ENCODE peak calls at places on chromosomes 3 and 15, in four cellular contexts. One of them, this sample, is unnamed.

GRCh38 chr3:189308594-189308993 is 136.8 kb downstream of the TPRG1 start:
- DNase-seq in BJ: no peak
- DNase-seq in stimulated activated CD4-positive, alpha-beta T cell treated with anti-CD3 and anti-CD28 coated beads, Interleukin-12 subunit alpha, Interleukin-12 subunit beta, amount 100 ng/mL, for 4 hours: no peak
- DNase-seq in endothelial cell of umbilical vein: no peak
- DNase-seq in this sample: no peak

GRCh38 chr3:148789156-148789555 is 38.5 kb upstream of the CPB1 start:
- DNase-seq in BJ: no peak
- DNase-seq in stimulated activated CD4-positive, alpha-beta T cell treated with anti-CD3 and anti-CD28 coated beads, Interleukin-12 subunit alpha, Interleukin-12 subunit beta, amount 100 ng/mL, for 4 hours: no peak
- DNase-seq in endothelial cell of umbilical vein: no peak
- DNase-seq in this sample: no peak

GRCh38 chr15:73740152-73741048 is 12.8 kb downstream of the INSYN1 start:
- DNase-seq in BJ: no peak
- DNase-seq in stimulated activated CD4-positive, alpha-beta T cell treated with anti-CD3 and anti-CD28 coated beads, Interleukin-12 subunit alpha, Interleukin-12 subunit beta, amount 100 ng/mL, for 4 hours: no peak
- DNase-seq in endothelial cell of umbilical vein: no peak
- DNase-seq in this sample: no peak

GRCh38 chr15:90035095-90035834 is 34.1 kb downstream of the ZNF710 start:
- DNase-seq in BJ: no peak
- DNase-seq in stimulated activated CD4-positive, alpha-beta T cell treated with anti-CD3 and anti-CD28 coated beads, Interleukin-12 subunit alpha, Interleukin-12 subunit beta, amount 100 ng/mL, for 4 hours: no peak
- DNase-seq in endothelial cell of umbilical vein: peak; percentile 66
- DNase-seq in this sample: no peak

GRCh38 chr15:48010321-48010720 is 110.5 kb upstream of the SLC24A5 start:
- DNase-seq in BJ: no peak
- DNase-seq in stimulated activated CD4-positive, alpha-beta T cell treated with anti-CD3 and anti-CD28 coated beads, Interleukin-12 subunit alpha, Interleukin-12 subunit beta, amount 100 ng/mL, for 4 hours: no peak
- DNase-seq in endothelial cell of umbilical vein: no peak
- DNase-seq in this sample: no peak

GRCh38 chr3:50708620-50709019 is 33.9 kb downstream of the DOCK3 start:
- DNase-seq in BJ: no peak
- DNase-seq in stimulated activated CD4-positive, alpha-beta T cell treated with anti-CD3 and anti-CD28 coated beads, Interleukin-12 subunit alpha, Interleukin-12 subunit beta, amount 100 ng/mL, for 4 hours: no peak
- DNase-seq in endothelial cell of umbilical vein: no peak
- DNase-seq in this sample: no peak

GRCh38 chr3:42376397-42376798 is 34.0 kb downstream of the LYZL4 start:
- DNase-seq in BJ: peak; percentile 7
- DNase-seq in stimulated activated CD4-positive, alpha-beta T cell treated with anti-CD3 and anti-CD28 coated beads, Interleukin-12 subunit alpha, Interleukin-12 subunit beta, amount 100 ng/mL, for 4 hours: peak; percentile 12
- DNase-seq in endothelial cell of umbilical vein: peak; percentile 17
- DNase-seq in this sample: no peak

GRCh38 chr3:79846148-79846933 is 78.5 kb upstream of the ROBO1 start:
- DNase-seq in BJ: no peak
- DNase-seq in stimulated activated CD4-positive, alpha-beta T cell treated with anti-CD3 and anti-CD28 coated beads, Interleukin-12 subunit alpha, Interleukin-12 subunit beta, amount 100 ng/mL, for 4 hours: no peak
- DNase-seq in endothelial cell of umbilical vein: no peak
- DNase-seq in this sample: no peak

GRCh38 chr3:139418144-139418543 is 28.7 kb upstream of the COPB2 start:
- DNase-seq in BJ: no peak
- DNase-seq in stimulated activated CD4-positive, alpha-beta T cell treated with anti-CD3 and anti-CD28 coated beads, Interleukin-12 subunit alpha, Interleukin-12 subunit beta, amount 100 ng/mL, for 4 hours: no peak
- DNase-seq in endothelial cell of umbilical vein: no peak
- DNase-seq in this sample: no peak

GRCh38 chr3:21544076-21544462 is 206.9 kb downstream of the ZNF385D start:
- DNase-seq in BJ: peak; percentile 16
- DNase-seq in stimulated activated CD4-positive, alpha-beta T cell treated with anti-CD3 and anti-CD28 coated beads, Interleukin-12 subunit alpha, Interleukin-12 subunit beta, amount 100 ng/mL, for 4 hours: no peak
- DNase-seq in endothelial cell of umbilical vein: no peak
- DNase-seq in this sample: no peak

GRCh38 chr3:106227068-106227467 is 358.3 kb upstream of the CBLB start:
- DNase-seq in BJ: no peak
- DNase-seq in stimulated activated CD4-positive, alpha-beta T cell treated with anti-CD3 and anti-CD28 coated beads, Interleukin-12 subunit alpha, Interleukin-12 subunit beta, amount 100 ng/mL, for 4 hours: no peak
- DNase-seq in endothelial cell of umbilical vein: no peak
- DNase-seq in this sample: no peak

GRCh38 chr3:41881233-41881821 is 80.6 kb downstream of the ULK4 start:
- DNase-seq in BJ: no peak
- DNase-seq in stimulated activated CD4-positive, alpha-beta T cell treated with anti-CD3 and anti-CD28 coated beads, Interleukin-12 subunit alpha, Interleukin-12 subunit beta, amount 100 ng/mL, for 4 hours: no peak
- DNase-seq in endothelial cell of umbilical vein: peak; percentile 60
- DNase-seq in this sample: no peak

GRCh38 chr15:91099616-91100560 is at the start of gene SV2B:
- DNase-seq in BJ: no peak
- DNase-seq in stimulated activated CD4-positive, alpha-beta T cell treated with anti-CD3 and anti-CD28 coated beads, Interleukin-12 subunit alpha, Interleukin-12 subunit beta, amount 100 ng/mL, for 4 hours: peak; percentile 51
- DNase-seq in endothelial cell of umbilical vein: peak; percentile 7
- DNase-seq in this sample: peak; percentile 41

GRCh38 chr15:81032355-81032754 is 31.6 kb downstream of the TLNRD1 start:
- DNase-seq in BJ: no peak
- DNase-seq in stimulated activated CD4-positive, alpha-beta T cell treated with anti-CD3 and anti-CD28 coated beads, Interleukin-12 subunit alpha, Interleukin-12 subunit beta, amount 100 ng/mL, for 4 hours: no peak
- DNase-seq in endothelial cell of umbilical vein: no peak
- DNase-seq in this sample: no peak

GRCh38 chr3:159200176-159200575 is 398.3 kb downstream of the MFSD1 start:
- DNase-seq in BJ: peak; percentile 45
- DNase-seq in stimulated activated CD4-positive, alpha-beta T cell treated with anti-CD3 and anti-CD28 coated beads, Interleukin-12 subunit alpha, Interleukin-12 subunit beta, amount 100 ng/mL, for 4 hours: no peak
- DNase-seq in endothelial cell of umbilical vein: no peak
- DNase-seq in this sample: no peak

GRCh38 chr3:41200669-41201021 is 1.3 kb downstream of the CTNNB1 start:
- DNase-seq in BJ: peak; percentile 9
- DNase-seq in stimulated activated CD4-positive, alpha-beta T cell treated with anti-CD3 and anti-CD28 coated beads, Interleukin-12 subunit alpha, Interleukin-12 subunit beta, amount 100 ng/mL, for 4 hours: no peak
- DNase-seq in endothelial cell of umbilical vein: peak; percentile 57
- DNase-seq in this sample: no peak

GRCh38 chr15:98120561-98120960 is 160.1 kb downstream of the ARRDC4 start:
- DNase-seq in BJ: no peak
- DNase-seq in stimulated activated CD4-positive, alpha-beta T cell treated with anti-CD3 and anti-CD28 coated beads, Interleukin-12 subunit alpha, Interleukin-12 subunit beta, amount 100 ng/mL, for 4 hours: no peak
- DNase-seq in endothelial cell of umbilical vein: no peak
- DNase-seq in this sample: no peak